ENCODE peak calls at places on chromosomes 1 and 21, in six cellular contexts. One of them, this sample, is unnamed.

GRCh38 chr1:3881191-3881475 is 18.9 kb downstream of the C1orf174 start:
- DNase-seq in choroid plexus epithelial cell: no peak
- DNase-seq in neural crest cell: no peak
- DNase-seq in HFFc6: no peak
- DNase-seq in BE2C: no peak
- DNase-seq in Caco-2: no peak
- DNase-seq in this sample: no peak

GRCh38 chr1:151221616-151222015 is 23.3 kb downstream of the PIP5K1A start:
- DNase-seq in Caco-2: no peak
- DNase-seq in choroid plexus epithelial cell: no peak
- DNase-seq in HFFc6: no peak
- DNase-seq in neural crest cell: no peak
- DNase-seq in BE2C: no peak
- DNase-seq in this sample: no peak

GRCh38 chr1:98940680-98941079 is 64.0 kb downstream of the PLPPR5 start:
- DNase-seq in Caco-2: no peak
- DNase-seq in BE2C: peak
- DNase-seq in HFFc6: peak
- DNase-seq in neural crest cell: no peak
- DNase-seq in choroid plexus epithelial cell: peak
- DNase-seq in this sample: no peak

GRCh38 chr1:156121441-156121840 is 6.9 kb downstream of the LMNA start:
- DNase-seq in choroid plexus epithelial cell: no peak
- DNase-seq in neural crest cell: no peak
- DNase-seq in HFFc6: no peak
- DNase-seq in Caco-2: no peak
- DNase-seq in BE2C: no peak
- DNase-seq in this sample: no peak

GRCh38 chr1:192477630-192478029 is 97.9 kb upstream of the RGS1 start:
- DNase-seq in BE2C: no peak
- DNase-seq in HFFc6: peak
- DNase-seq in choroid plexus epithelial cell: peak
- DNase-seq in Caco-2: no peak
- DNase-seq in neural crest cell: no peak
- DNase-seq in this sample: no peak

GRCh38 chr1:188023206-188023605 is 1194.5 kb downstream of the PLA2G4A start:
- DNase-seq in choroid plexus epithelial cell: no peak
- DNase-seq in Caco-2: no peak
- DNase-seq in neural crest cell: no peak
- DNase-seq in BE2C: no peak
- DNase-seq in HFFc6: peak
- DNase-seq in this sample: no peak

GRCh38 chr1:45679123-45679522 is 7.2 kb downstream of the GPBP1L1 start:
- DNase-seq in HFFc6: no peak
- DNase-seq in neural crest cell: no peak
- DNase-seq in Caco-2: no peak
- DNase-seq in BE2C: no peak
- DNase-seq in choroid plexus epithelial cell: peak
- DNase-seq in this sample: no peak

GRCh38 chr1:243734311-243734700 is 115.7 kb downstream of the AKT3 start:
- DNase-seq in neural crest cell: no peak
- DNase-seq in HFFc6: no peak
- DNase-seq in Caco-2: no peak
- DNase-seq in BE2C: no peak
- DNase-seq in choroid plexus epithelial cell: peak
- DNase-seq in this sample: no peak

GRCh38 chr1:225857256-225857655 is 24.9 kb downstream of the TMEM63A start:
- DNase-seq in Caco-2: no peak
- DNase-seq in neural crest cell: no peak
- DNase-seq in choroid plexus epithelial cell: no peak
- DNase-seq in HFFc6: no peak
- DNase-seq in BE2C: no peak
- DNase-seq in this sample: no peak

GRCh38 chr1:31445951-31446350 is 32.9 kb downstream of the SERINC2 start:
- DNase-seq in Caco-2: no peak
- DNase-seq in HFFc6: no peak
- DNase-seq in neural crest cell: no peak
- DNase-seq in BE2C: no peak
- DNase-seq in choroid plexus epithelial cell: no peak
- DNase-seq in this sample: no peak

GRCh38 chr1:24003331-24003972 is 23.3 kb upstream of the SRSF10 start:
- DNase-seq in Caco-2: no peak
- DNase-seq in HFFc6: peak
- DNase-seq in choroid plexus epithelial cell: peak
- DNase-seq in neural crest cell: no peak
- DNase-seq in BE2C: no peak
- DNase-seq in this sample: no peak

GRCh38 chr21:44509539-44509938 is 30.5 kb downstream of the KRTAP10-1 start:
- DNase-seq in HFFc6: no peak
- DNase-seq in BE2C: peak
- DNase-seq in neural crest cell: no peak
- DNase-seq in choroid plexus epithelial cell: no peak
- DNase-seq in Caco-2: no peak
- DNase-seq in this sample: no peak

GRCh38 chr1:47571161-47571560 is 133.3 kb downstream of the FOXD2 start:
- DNase-seq in choroid plexus epithelial cell: no peak
- DNase-seq in BE2C: no peak
- DNase-seq in neural crest cell: no peak
- DNase-seq in Caco-2: peak
- DNase-seq in HFFc6: no peak
- DNase-seq in this sample: no peak

GRCh38 chr21:33070921-33071877 is 1.3 kb downstream of the OLIG1 start:
- DNase-seq in BE2C: no peak
- DNase-seq in choroid plexus epithelial cell: peak
- DNase-seq in neural crest cell: peak
- DNase-seq in HFFc6: no peak
- DNase-seq in Caco-2: no peak
- DNase-seq in this sample: no peak

GRCh38 chr1:221688488-221688843 is 53.4 kb downstream of the DUSP10 start:
- DNase-seq in HFFc6: no peak
- DNase-seq in Caco-2: no peak
- DNase-seq in BE2C: no peak
- DNase-seq in choroid plexus epithelial cell: no peak
- DNase-seq in neural crest cell: no peak
- DNase-seq in this sample: no peak

GRCh38 chr1:238409947-238410346 is 519.2 kb upstream of the ZP4 start:
- DNase-seq in Caco-2: no peak
- DNase-seq in neural crest cell: no peak
- DNase-seq in HFFc6: peak
- DNase-seq in BE2C: no peak
- DNase-seq in choroid plexus epithelial cell: peak
- DNase-seq in this sample: no peak

GRCh38 chr21:42097860-42098259 is 26.7 kb downstream of the UMODL1 start:
- DNase-seq in HFFc6: peak
- DNase-seq in Caco-2: peak
- DNase-seq in BE2C: no peak
- DNase-seq in choroid plexus epithelial cell: peak
- DNase-seq in neural crest cell: no peak
- DNase-seq in this sample: no peak

GRCh38 chr1:86687595-86687994 is 16.8 kb upstream of the SH3GLB1 start:
- DNase-seq in BE2C: no peak
- DNase-seq in neural crest cell: no peak
- DNase-seq in HFFc6: no peak
- DNase-seq in choroid plexus epithelial cell: peak
- DNase-seq in Caco-2: no peak
- DNase-seq in this sample: no peak

GRCh38 chr1:194358208-194358581 is 1171.8 kb upstream of the B3GALT2 start:
- DNase-seq in BE2C: no peak
- DNase-seq in Caco-2: no peak
- DNase-seq in HFFc6: no peak
- DNase-seq in choroid plexus epithelial cell: no peak
- DNase-seq in neural crest cell: no peak
- DNase-seq in this sample: no peak

GRCh38 chr1:234874291-234875288 is 254.0 kb downstream of the TOMM20 start:
- DNase-seq in BE2C: no peak
- DNase-seq in choroid plexus epithelial cell: no peak
- DNase-seq in HFFc6: no peak
- DNase-seq in neural crest cell: no peak
- DNase-seq in Caco-2: no peak
- DNase-seq in this sample: no peak

GRCh38 chr21:29943885-29944284 is 4.1 kb upstream of the GRIK1 start:
- DNase-seq in HFFc6: no peak
- DNase-seq in BE2C: no peak
- DNase-seq in neural crest cell: no peak
- DNase-seq in choroid plexus epithelial cell: peak
- DNase-seq in Caco-2: no peak
- DNase-seq in this sample: no peak

GRCh38 chr1:182761396-182762395 is 27.9 kb upstream of the NPL start:
- DNase-seq in Caco-2: no peak
- DNase-seq in BE2C: no peak
- DNase-seq in choroid plexus epithelial cell: peak
- DNase-seq in neural crest cell: no peak
- DNase-seq in HFFc6: no peak
- DNase-seq in this sample: no peak

GRCh38 chr1:204074274-204075115 is 1.6 kb downstream of the SOX13 start:
- DNase-seq in Caco-2: peak
- DNase-seq in choroid plexus epithelial cell: peak
- DNase-seq in HFFc6: peak
- DNase-seq in neural crest cell: no peak
- DNase-seq in BE2C: peak
- DNase-seq in this sample: peak

GRCh38 chr1:72366473-72366872 is 84.1 kb upstream of the NEGR1 start:
- DNase-seq in choroid plexus epithelial cell: peak
- DNase-seq in Caco-2: no peak
- DNase-seq in neural crest cell: no peak
- DNase-seq in BE2C: no peak
- DNase-seq in HFFc6: peak
- DNase-seq in this sample: no peak

GRCh38 chr1:24904731-24905354 is 25.2 kb downstream of the RUNX3 start:
- DNase-seq in HFFc6: no peak
- DNase-seq in Caco-2: no peak
- DNase-seq in neural crest cell: no peak
- DNase-seq in BE2C: no peak
- DNase-seq in choroid plexus epithelial cell: no peak
- DNase-seq in this sample: no peak

GRCh38 chr1:14173598-14173997 is 424.9 kb upstream of the KAZN start:
- DNase-seq in choroid plexus epithelial cell: no peak
- DNase-seq in HFFc6: no peak
- DNase-seq in BE2C: no peak
- DNase-seq in Caco-2: no peak
- DNase-seq in neural crest cell: no peak
- DNase-seq in this sample: no peak

GRCh38 chr1:211829343-211830054 is 1.1 kb downstream of the LPGAT1 start:
- DNase-seq in HFFc6: no peak
- DNase-seq in neural crest cell: peak
- DNase-seq in BE2C: peak
- DNase-seq in Caco-2: peak
- DNase-seq in choroid plexus epithelial cell: no peak
- DNase-seq in this sample: peak
- TF ChIP-seq CTCF in HFFc6: no peak
- TF ChIP-seq CTCF in neural crest cell: peak
- TF ChIP-seq CTCF in BE2C: peak
- TF ChIP-seq CTCF in Caco-2: peak
- TF ChIP-seq CTCF in choroid plexus epithelial cell: no peak
- TF ChIP-seq CTCF in this sample: peak

GRCh38 chr1:15413563-15414449 is 4.1 kb downstream of the EFHD2 start:
- DNase-seq in BE2C: no peak
- DNase-seq in neural crest cell: no peak
- DNase-seq in Caco-2: no peak
- DNase-seq in HFFc6: no peak
- DNase-seq in choroid plexus epithelial cell: no peak
- DNase-seq in this sample: no peak

GRCh38 chr1:15412843-15413242 is 3.2 kb downstream of the EFHD2 start:
- DNase-seq in HFFc6: no peak
- DNase-seq in choroid plexus epithelial cell: no peak
- DNase-seq in neural crest cell: no peak
- DNase-seq in Caco-2: no peak
- DNase-seq in BE2C: no peak
- DNase-seq in this sample: no peak

GRCh38 chr1:15412488-15412800 is 2.8 kb downstream of the EFHD2 start:
- DNase-seq in BE2C: no peak
- DNase-seq in neural crest cell: no peak
- DNase-seq in choroid plexus epithelial cell: no peak
- DNase-seq in HFFc6: no peak
- DNase-seq in Caco-2: no peak
- DNase-seq in this sample: no peak

GRCh38 chr1:15411593-15412487 is 2.2 kb downstream of the EFHD2 start:
- DNase-seq in neural crest cell: no peak
- DNase-seq in HFFc6: peak
- DNase-seq in BE2C: no peak
- DNase-seq in Caco-2: no peak
- DNase-seq in choroid plexus epithelial cell: peak
- DNase-seq in this sample: no peak

GRCh38 chr1:15414450-15414823 is 4.7 kb downstream of the EFHD2 start:
- DNase-seq in BE2C: no peak
- DNase-seq in HFFc6: no peak
- DNase-seq in choroid plexus epithelial cell: no peak
- DNase-seq in Caco-2: no peak
- DNase-seq in neural crest cell: no peak
- DNase-seq in this sample: no peak
- TF ChIP-seq CTCF in BE2C: no peak
- TF ChIP-seq CTCF in HFFc6: no peak
- TF ChIP-seq CTCF in choroid plexus epithelial cell: no peak
- TF ChIP-seq CTCF in Caco-2: no peak
- TF ChIP-seq CTCF in neural crest cell: no peak
- TF ChIP-seq CTCF in this sample: no peak

DNA sequence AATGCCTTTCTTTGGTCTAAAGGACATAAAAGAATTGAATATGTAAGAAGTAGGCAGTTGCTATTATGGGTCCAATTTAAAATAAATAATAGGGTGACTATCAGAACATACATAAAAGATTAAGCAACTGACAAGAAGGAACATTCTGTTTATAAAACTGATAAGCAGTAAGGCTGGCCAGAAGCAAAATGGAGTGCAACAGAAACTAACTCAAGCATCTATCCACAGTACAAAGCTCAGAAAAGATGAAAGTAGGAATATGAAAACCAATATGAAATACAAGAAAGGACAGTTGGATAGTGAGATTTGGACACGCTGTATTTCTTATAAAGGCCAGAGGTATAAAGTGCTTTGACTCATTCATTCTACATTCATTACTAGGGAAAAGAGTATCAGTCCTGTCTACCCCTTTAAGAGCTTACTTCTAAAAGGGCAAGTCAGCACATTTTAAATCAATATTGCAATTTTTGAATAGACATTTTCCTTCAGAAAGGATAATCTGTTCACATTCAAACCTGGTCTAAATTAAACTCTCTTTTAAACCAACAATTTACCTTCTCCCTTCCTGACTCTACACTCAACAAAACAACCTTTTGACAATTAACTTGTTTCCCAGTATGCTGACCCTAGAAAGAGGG is 14.4 kb downstream of the ALDH9A1 start:
- DNase-seq in choroid plexus epithelial cell: peak
- DNase-seq in HFFc6: no peak
- DNase-seq in BE2C: no peak
- DNase-seq in Caco-2: no peak
- DNase-seq in neural crest cell: no peak
- DNase-seq in this sample: no peak
- TF ChIP-seq CTCF in choroid plexus epithelial cell: no peak
- TF ChIP-seq CTCF in HFFc6: no peak
- TF ChIP-seq CTCF in BE2C: no peak
- TF ChIP-seq CTCF in Caco-2: no peak
- TF ChIP-seq CTCF in neural crest cell: no peak
- TF ChIP-seq CTCF in this sample: no peak

DNA sequence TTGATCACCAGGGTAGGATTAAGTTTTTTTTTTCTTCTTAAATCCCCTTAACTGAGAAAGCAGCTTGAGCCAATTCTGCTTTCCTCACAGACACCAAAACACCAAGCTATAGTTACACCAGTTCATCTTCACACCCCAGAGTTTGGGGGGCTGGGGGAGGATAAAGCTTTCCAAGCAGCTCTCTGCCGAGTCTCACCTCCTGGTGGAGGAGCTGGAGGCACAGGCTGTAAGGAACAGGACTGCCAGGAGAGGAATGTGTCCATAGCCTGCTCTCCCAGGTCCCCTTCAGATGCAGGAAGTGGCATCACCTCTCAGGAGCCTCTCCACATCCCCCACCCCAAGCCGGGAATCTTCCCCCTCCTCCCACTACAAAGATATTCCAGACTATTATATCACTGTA is 87.8 kb downstream of the SSBP3 start:
- DNase-seq in HFFc6: no peak
- DNase-seq in neural crest cell: no peak
- DNase-seq in BE2C: no peak
- DNase-seq in Caco-2: no peak
- DNase-seq in choroid plexus epithelial cell: no peak
- DNase-seq in this sample: no peak
- TF ChIP-seq CTCF in HFFc6: no peak
- TF ChIP-seq CTCF in neural crest cell: no peak
- TF ChIP-seq CTCF in BE2C: no peak
- TF ChIP-seq CTCF in Caco-2: no peak
- TF ChIP-seq CTCF in choroid plexus epithelial cell: no peak
- TF ChIP-seq CTCF in this sample: no peak